ENCODE peak calls at places on chromosomes 1 and 21, in four cellular contexts. One of them, this sample, is unnamed.

GRCh38 chr21:42674351-42674940 is 21.0 kb downstream of the PDE9A start:
- DNase-seq in coronary artery: no peak
- DNase-seq in right cardiac atrium: peak; percentile 86
- DNase-seq in T-helper 1 cell: no peak
- DNase-seq in this sample: no peak

GRCh38 chr1:45394342-45394741 is 54.1 kb upstream of the MUTYH start:
- DNase-seq in coronary artery: no peak
- DNase-seq in right cardiac atrium: no peak
- DNase-seq in T-helper 1 cell: no peak
- DNase-seq in this sample: peak; percentile 90

GRCh38 chr1:81433676-81434075 is 367.1 kb upstream of the ADGRL2 start:
- DNase-seq in coronary artery: no peak
- DNase-seq in right cardiac atrium: no peak
- DNase-seq in T-helper 1 cell: no peak
- DNase-seq in this sample: no peak

GRCh38 chr21:26982767-26983166 is 15.9 kb upstream of the ADAMTS5 start:
- DNase-seq in coronary artery: no peak
- DNase-seq in right cardiac atrium: peak; percentile 29
- DNase-seq in T-helper 1 cell: no peak
- DNase-seq in this sample: no peak

GRCh38 chr1:11634759-11635158 is 19.5 kb downstream of the FBXO2 start:
- DNase-seq in coronary artery: no peak
- DNase-seq in right cardiac atrium: no peak
- DNase-seq in T-helper 1 cell: no peak
- DNase-seq in this sample: no peak

GRCh38 chr1:39795651-39796050 is 7.0 kb upstream of the BMP8B start:
- DNase-seq in coronary artery: no peak
- DNase-seq in right cardiac atrium: no peak
- DNase-seq in T-helper 1 cell: no peak
- DNase-seq in this sample: no peak

GRCh38 chr1:22414244-22414751 is 37.4 kb upstream of the ZBTB40 start:
- DNase-seq in coronary artery: no peak
- DNase-seq in right cardiac atrium: no peak
- DNase-seq in T-helper 1 cell: no peak
- DNase-seq in this sample: no peak

GRCh38 chr1:230101556-230101955 is 34.5 kb downstream of the GALNT2 start:
- DNase-seq in coronary artery: no peak
- DNase-seq in right cardiac atrium: no peak
- DNase-seq in T-helper 1 cell: no peak
- DNase-seq in this sample: no peak

GRCh38 chr1:156860113-156860638 is 489 bp upstream of the NTRK1 start:
- DNase-seq in coronary artery: no peak
- DNase-seq in right cardiac atrium: peak; percentile 78
- DNase-seq in T-helper 1 cell: no peak
- DNase-seq in this sample: peak; percentile 63

GRCh38 chr1:158951956-158952355 is 20.6 kb downstream of the PYHIN1 start:
- DNase-seq in coronary artery: no peak
- DNase-seq in right cardiac atrium: no peak
- DNase-seq in T-helper 1 cell: no peak
- DNase-seq in this sample: peak; percentile 97

GRCh38 chr1:79692519-79692918 is 686.0 kb upstream of the ADGRL4 start:
- DNase-seq in coronary artery: no peak
- DNase-seq in right cardiac atrium: no peak
- DNase-seq in T-helper 1 cell: no peak
- DNase-seq in this sample: no peak

GRCh38 chr21:41566500-41567014 is 58.6 kb upstream of the TMPRSS2 start:
- DNase-seq in coronary artery: no peak
- DNase-seq in right cardiac atrium: no peak
- DNase-seq in T-helper 1 cell: no peak
- DNase-seq in this sample: no peak

GRCh38 chr1:77762072-77762476 is 2.4 kb upstream of the USP33 start:
- DNase-seq in coronary artery: no peak
- DNase-seq in right cardiac atrium: no peak
- DNase-seq in T-helper 1 cell: no peak
- DNase-seq in this sample: no peak

GRCh38 chr21:46366091-46366490 is 42.1 kb downstream of the PCNT start:
- DNase-seq in coronary artery: no peak
- DNase-seq in right cardiac atrium: peak; percentile 25
- DNase-seq in T-helper 1 cell: no peak
- DNase-seq in this sample: no peak

GRCh38 chr1:69055223-69055622 is 512.5 kb upstream of the LRRC7 start:
- DNase-seq in coronary artery: no peak
- DNase-seq in right cardiac atrium: no peak
- DNase-seq in T-helper 1 cell: no peak
- DNase-seq in this sample: no peak

GRCh38 chr1:154407866-154408777 is 3.0 kb downstream of the IL6R start:
- DNase-seq in coronary artery: no peak
- DNase-seq in right cardiac atrium: no peak
- DNase-seq in T-helper 1 cell: no peak
- DNase-seq in this sample: peak; percentile 18

GRCh38 chr1:163170975-163171676 is 31.6 kb downstream of the RGS5 start:
- DNase-seq in coronary artery: no peak
- DNase-seq in right cardiac atrium: no peak
- DNase-seq in T-helper 1 cell: no peak
- DNase-seq in this sample: no peak

GRCh38 chr1:3857791-3858129 is 484 bp downstream of the DFFB start:
- DNase-seq in coronary artery: no peak
- DNase-seq in right cardiac atrium: no peak
- DNase-seq in T-helper 1 cell: no peak
- DNase-seq in this sample: peak; percentile 7

GRCh38 chr1:53498555-53499142 is 39.5 kb downstream of the DMRTB1 start:
- DNase-seq in coronary artery: no peak
- DNase-seq in right cardiac atrium: no peak
- DNase-seq in T-helper 1 cell: no peak
- DNase-seq in this sample: no peak

GRCh38 chr1:39272791-39273071 is 68.2 kb downstream of the MACF1 start:
- DNase-seq in coronary artery: no peak
- DNase-seq in right cardiac atrium: no peak
- DNase-seq in T-helper 1 cell: no peak
- DNase-seq in this sample: no peak

GRCh38 chr1:162070094-162070748 is 730 bp downstream of the NOS1AP start:
- DNase-seq in coronary artery: no peak
- DNase-seq in right cardiac atrium: peak; percentile 41
- DNase-seq in T-helper 1 cell: no peak
- DNase-seq in this sample: no peak

GRCh38 chr1:32215629-32216505 is 6.3 kb downstream of the TMEM234 start:
- DNase-seq in coronary artery: no peak
- DNase-seq in right cardiac atrium: peak; percentile 73
- DNase-seq in T-helper 1 cell: no peak
- DNase-seq in this sample: peak; percentile 81

GRCh38 chr1:192954705-192955265 is 104.4 kb downstream of the UCHL5 start:
- DNase-seq in coronary artery: no peak
- DNase-seq in right cardiac atrium: no peak
- DNase-seq in T-helper 1 cell: no peak
- DNase-seq in this sample: no peak

GRCh38 chr1:33970148-33970825 is 106.4 kb downstream of the HMGB4 start:
- DNase-seq in coronary artery: no peak
- DNase-seq in right cardiac atrium: no peak
- DNase-seq in T-helper 1 cell: no peak
- DNase-seq in this sample: no peak

GRCh38 chr1:53480678-53481077 is 21.5 kb downstream of the DMRTB1 start:
- DNase-seq in coronary artery: no peak
- DNase-seq in right cardiac atrium: no peak
- DNase-seq in T-helper 1 cell: no peak
- DNase-seq in this sample: no peak

GRCh38 chr1:162093095-162093494 is 23.6 kb downstream of the NOS1AP start:
- DNase-seq in coronary artery: no peak
- DNase-seq in right cardiac atrium: no peak
- DNase-seq in T-helper 1 cell: no peak
- DNase-seq in this sample: no peak

GRCh38 chr1:11176081-11176706 is 13.0 kb upstream of the ANGPTL7 start:
- DNase-seq in coronary artery: peak; percentile 75
- DNase-seq in right cardiac atrium: peak; percentile 58
- DNase-seq in T-helper 1 cell: no peak
- DNase-seq in this sample: no peak

GRCh38 chr1:207867136-207868081 is 43.5 kb downstream of the CD34 start:
- DNase-seq in coronary artery: peak; percentile 79
- DNase-seq in right cardiac atrium: peak; percentile 82
- DNase-seq in T-helper 1 cell: no peak
- DNase-seq in this sample: no peak

GRCh38 chr1:34175737-34176136 is 970 bp upstream of the C1orf94 start:
- DNase-seq in coronary artery: no peak
- DNase-seq in right cardiac atrium: no peak
- DNase-seq in T-helper 1 cell: no peak
- DNase-seq in this sample: no peak

GRCh38 chr1:82731216-82731615 is 930.5 kb downstream of the ADGRL2 start:
- DNase-seq in coronary artery: no peak
- DNase-seq in right cardiac atrium: no peak
- DNase-seq in T-helper 1 cell: no peak
- DNase-seq in this sample: no peak

GRCh38 chr21:44304041-44304738 is 4.3 kb downstream of the PFKL start:
- DNase-seq in coronary artery: no peak
- DNase-seq in right cardiac atrium: no peak
- DNase-seq in T-helper 1 cell: no peak
- DNase-seq in this sample: no peak

GRCh38 chr1:53298163-53298685 is 29.6 kb downstream of the LRP8 start:
- DNase-seq in coronary artery: no peak
- DNase-seq in right cardiac atrium: no peak
- DNase-seq in T-helper 1 cell: no peak
- DNase-seq in this sample: no peak

GRCh38 chr21:35825370-35825769 is 235.0 kb downstream of the SETD4 start:
- DNase-seq in coronary artery: no peak
- DNase-seq in right cardiac atrium: no peak
- DNase-seq in T-helper 1 cell: no peak
- DNase-seq in this sample: no peak

GRCh38 chr21:45032977-45033705 is 41.2 kb upstream of the ADARB1 start:
- DNase-seq in coronary artery: no peak
- DNase-seq in right cardiac atrium: peak; percentile 81
- DNase-seq in T-helper 1 cell: no peak
- DNase-seq in this sample: no peak

GRCh38 chr1:117753652-117754051 is 147.8 kb downstream of the TENT5C start:
- DNase-seq in coronary artery: no peak
- DNase-seq in right cardiac atrium: no peak
- DNase-seq in T-helper 1 cell: no peak
- DNase-seq in this sample: no peak

GRCh38 chr1:235758931-235759330 is 107.8 kb downstream of the LYST start:
- DNase-seq in coronary artery: no peak
- DNase-seq in right cardiac atrium: no peak
- DNase-seq in T-helper 1 cell: no peak
- DNase-seq in this sample: no peak

GRCh38 chr21:31531967-31532366 is 127.5 kb upstream of the SOD1 start:
- DNase-seq in coronary artery: no peak
- DNase-seq in right cardiac atrium: no peak
- DNase-seq in T-helper 1 cell: no peak
- DNase-seq in this sample: no peak

This sample was measured in OCI-LY7.